ENCODE peak calls at places on chromosomes 1 and 21, in seven cellular contexts. Y is Panc1, B is K562, F is HepG2, O is H1, U is SK-N-SH, W is GM12878. S is an unnamed sample.

GRCh38 chr21:22342855-22343254 is 1344.6 kb downstream of the NCAM2 start:
- DNase-seq in Y (no peak), B (no peak), F (no peak), O (no peak), U (no peak), W (no peak), S (no peak)

GRCh38 chr1:208924958-208925357 is 658.6 kb upstream of the CAMK1G start:
- DNase-seq in Y (no peak), B (no peak), F (no peak), O (no peak), U (no peak), W (no peak), S (no peak)

GRCh38 chr1:21703318-21703963 is 34.3 kb upstream of the RAP1GAP start:
- DNase-seq in Y (no peak), B (peak), F (peak), O (no peak), U (peak), W (no peak), S (peak)

GRCh38 chr1:153608742-153609584 is 4.0 kb downstream of the S100A16 start:
- DNase-seq in Y (peak), B (peak), F (peak), O (peak), U (no peak), W (no peak), S (peak)

GRCh38 chr21:42513985-42514882 is 582 bp downstream of the SLC37A1 start:
- DNase-seq in Y (no peak), B (peak), F (no peak), O (no peak), U (peak), W (no peak), S (no peak)

GRCh38 chr1:231162970-231163830 is 1.3 kb downstream of the TRIM67 start:
- DNase-seq in Y (no peak), B (no peak), F (no peak), O (no peak), U (peak), W (no peak), S (no peak)

GRCh38 chr1:59673575-59674467 is 140.9 kb upstream of the HOOK1 start:
- DNase-seq in Y (no peak), B (no peak), F (no peak), O (no peak), U (no peak), W (no peak), S (no peak)

GRCh38 chr21:35942211-35943144 is 117.8 kb downstream of the SETD4 start:
- DNase-seq in Y (no peak), B (no peak), F (no peak), O (no peak), U (no peak), W (no peak), S (no peak)

GRCh38 chr1:44016875-44017400 is 14.3 kb downstream of the SLC6A9 start:
- DNase-seq in Y (no peak), B (no peak), F (no peak), O (no peak), U (no peak), W (no peak), S (no peak)

GRCh38 chr21:35316933-35317332 is 267.8 kb upstream of the RUNX1 start:
- DNase-seq in Y (no peak), B (no peak), F (no peak), O (no peak), U (peak), W (no peak), S (no peak)

GRCh38 chr1:201450721-201451291 is 18.2 kb downstream of the PHLDA3 start:
- DNase-seq in Y (no peak), B (no peak), F (no peak), O (no peak), U (peak), W (no peak), S (no peak)

GRCh38 chr1:154423303-154423987 is 18.3 kb downstream of the IL6R start:
- DNase-seq in Y (no peak), B (no peak), F (no peak), O (no peak), U (no peak), W (no peak), S (no peak)

GRCh38 chr1:30523055-30524020 is 200.0 kb downstream of the MATN1 start:
- DNase-seq in Y (no peak), B (no peak), F (no peak), O (no peak), U (no peak), W (no peak), S (peak)

GRCh38 chr1:194209920-194210319 is 1023.5 kb upstream of the B3GALT2 start:
- DNase-seq in Y (no peak), B (no peak), F (no peak), O (no peak), U (no peak), W (no peak), S (no peak)

GRCh38 chr1:194214735-194215134 is 1028.3 kb upstream of the B3GALT2 start:
- DNase-seq in Y (no peak), B (no peak), F (no peak), O (no peak), U (no peak), W (no peak), S (no peak)
- TF ChIP-seq SIN3A in Y (no peak), B (no peak), F (no peak), O (no peak), U (no peak), W (no peak), S (no peak)

DNA sequence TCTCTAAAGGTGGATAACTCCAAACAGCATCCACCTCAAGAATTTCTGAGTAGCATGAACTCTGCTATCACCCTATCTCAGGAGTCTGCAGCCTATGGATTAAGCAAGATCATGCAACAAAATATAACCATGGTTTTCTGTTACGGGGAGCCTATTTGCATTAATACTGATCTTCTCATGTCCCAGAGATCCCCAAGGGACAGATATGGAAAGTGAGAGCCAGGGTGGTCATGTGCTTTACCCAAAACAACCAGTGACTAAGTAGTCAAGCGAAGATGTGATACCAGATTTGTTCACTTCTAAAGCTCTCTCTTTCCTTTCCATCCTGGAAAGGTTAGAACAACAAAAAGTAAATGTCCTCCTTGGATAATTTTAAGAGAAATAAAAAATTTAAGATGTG is 125.1 kb downstream of the PRRX1 start:
- DNase-seq in Y (no peak), B (no peak), F (no peak), O (no peak), U (no peak), W (no peak), S (no peak)
- TF ChIP-seq SIN3A in Y (no peak), B (no peak), F (no peak), O (no peak), U (no peak), W (no peak), S (no peak)

GRCh38 chr1:46613661-46614603 is 2.7 kb downstream of the MOB3C start:
- DNase-seq in Y (no peak), B (peak), F (no peak), O (peak), U (no peak), W (peak), S (no peak)
- TF ChIP-seq SIN3A in Y (no peak), B (no peak), F (no peak), O (no peak), U (no peak), W (no peak), S (no peak)

DNA sequence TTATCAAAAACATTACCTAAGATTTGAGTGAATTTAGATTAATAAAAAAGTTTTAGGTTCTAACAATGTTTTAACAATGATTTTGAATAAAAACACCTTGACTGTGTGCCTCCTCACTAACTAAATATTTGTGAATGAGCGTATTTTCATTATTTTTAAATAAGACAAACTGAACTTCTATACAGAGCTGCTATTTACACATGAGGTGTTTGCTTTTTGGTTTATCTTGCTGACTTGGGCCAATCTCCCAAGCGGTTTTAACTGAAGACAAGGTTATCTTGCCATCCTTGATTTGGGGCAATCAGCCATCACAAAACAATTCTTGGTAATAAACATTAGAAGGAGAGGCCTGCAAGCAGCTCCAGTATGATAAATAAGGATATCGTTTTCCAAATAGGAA is 108.2 kb upstream of the NRIP1 start:
- DNase-seq in Y (no peak), B (no peak), F (peak), O (no peak), U (no peak), W (no peak), S (no peak)
- TF ChIP-seq SIN3A in Y (no peak), B (no peak), F (no peak), O (no peak), U (no peak), W (no peak), S (no peak)

DNA sequence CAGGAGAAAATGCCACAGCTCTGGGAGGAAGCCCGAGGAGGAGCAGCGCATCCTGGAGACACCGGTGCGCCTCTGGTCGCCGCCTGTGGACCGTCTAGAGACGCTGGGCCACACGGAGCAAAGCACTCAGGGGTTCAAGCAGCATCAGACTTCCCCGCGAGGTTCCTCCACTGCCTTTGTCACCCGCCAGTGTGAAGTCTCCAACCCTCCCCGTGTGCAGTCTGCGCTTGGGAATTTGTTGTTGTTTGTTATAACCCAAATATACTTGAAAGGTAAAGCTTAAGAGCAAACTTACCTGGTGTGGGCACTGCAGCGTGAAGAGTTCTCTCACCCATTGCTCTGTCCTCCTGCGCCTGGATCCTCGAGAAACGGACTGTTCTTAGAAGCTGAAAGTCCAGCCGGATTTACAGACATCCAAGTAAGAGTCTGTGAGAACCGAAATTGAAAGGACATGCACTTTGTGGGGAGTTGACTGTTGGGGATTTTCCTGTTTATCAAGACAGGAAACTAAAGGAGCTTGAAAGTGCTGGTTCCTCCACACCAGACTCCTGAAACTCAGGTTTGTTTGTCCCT is at the start of gene GBP4:
- DNase-seq in Y (no peak), B (no peak), F (no peak), O (no peak), U (no peak), W (peak), S (no peak)
- TF ChIP-seq SIN3A in Y (no peak), B (no peak), F (no peak), O (no peak), U (no peak), W (no peak), S (no peak)

DNA sequence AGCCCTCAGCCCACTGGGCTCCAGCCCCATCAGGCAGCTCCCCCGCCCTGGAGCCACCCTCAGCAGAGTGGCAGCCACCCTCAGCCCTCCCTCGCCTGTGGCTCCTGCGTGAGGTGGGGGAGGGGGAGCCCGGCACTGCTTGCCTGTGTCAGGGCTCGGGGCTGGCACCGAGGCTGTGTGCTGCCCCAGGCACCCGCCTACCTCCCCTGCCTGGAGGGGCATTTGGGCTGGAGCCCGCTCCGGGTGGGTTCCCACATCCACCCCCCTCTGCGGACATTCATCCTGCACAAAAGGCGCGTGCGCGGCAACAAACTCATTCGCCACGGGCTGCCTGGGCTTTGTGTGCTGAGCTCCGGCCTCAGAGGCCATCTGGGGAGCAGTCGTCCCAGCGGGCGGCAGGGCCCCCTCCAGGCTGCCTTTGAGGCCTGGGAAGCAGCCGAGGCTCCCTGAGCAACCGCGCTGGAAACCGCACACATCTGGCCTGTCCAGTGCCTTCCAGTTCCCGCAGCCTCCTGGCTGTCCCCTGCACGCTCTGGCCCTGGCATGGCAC is 12.6 kb upstream of the TNFRSF14 start:
- DNase-seq in Y (no peak), B (no peak), F (no peak), O (no peak), U (peak), W (no peak), S (no peak)
- TF ChIP-seq SIN3A in Y (no peak), B (no peak), F (no peak), O (no peak), U (no peak), W (no peak), S (no peak)

DNA sequence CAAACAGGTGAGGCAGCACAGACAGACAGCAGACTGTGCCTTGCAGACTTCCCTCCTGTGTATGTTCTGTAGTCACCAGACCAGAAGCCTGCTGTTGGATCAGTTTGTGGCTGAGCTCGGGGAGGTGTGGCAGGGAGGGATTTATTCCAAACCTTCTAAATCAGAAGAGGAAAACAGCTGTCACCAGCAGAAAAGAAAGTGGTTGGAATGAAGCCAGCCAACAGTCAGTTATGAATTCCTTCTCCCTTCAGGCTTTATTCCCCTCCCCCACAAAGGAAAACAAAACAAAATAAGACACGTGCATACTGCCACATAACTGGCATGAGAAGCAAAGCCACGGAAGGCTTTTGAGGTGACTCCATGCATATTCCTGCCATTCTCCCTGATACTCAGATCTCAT is 19.0 kb upstream of the PIGV start:
- DNase-seq in Y (no peak), B (no peak), F (no peak), O (no peak), U (no peak), W (no peak), S (no peak)
- TF ChIP-seq SIN3A in Y (no peak), B (no peak), F (no peak), O (no peak), U (peak), W (no peak), S (no peak)

S was measured in HCT116.